ENCODE peak calls at places on chromosomes 16 and 17, in seven cellular contexts. I is MCF 10A, P is GM23338, Y is lower lobe of right lung, N is HCT116, O is PC-3, D is tibial artery. K is an unnamed sample.

GRCh38 chr16:890716-891352 is 80.0 kb downstream of the LMF1 start:
- DNase-seq in P (no peak), I (no peak), D (no peak), O (no peak), N (no peak), Y (no peak), K (no peak)

GRCh38 chr17:6703751-6704150 is 9.4 kb downstream of the SLC13A5 start:
- DNase-seq in P (no peak), O (no peak), Y (no peak), D (no peak), N (no peak), I (no peak), K (no peak)

GRCh38 chr16:83994087-83994486 is 26.0 kb downstream of the NECAB2 start:
- DNase-seq in Y (peak; percentile 62), N (peak; percentile 31), O (peak; percentile 61), P (no peak), D (no peak), I (peak; percentile 96), K (no peak)

GRCh38 chr16:26316683-26317464 is 625.1 kb downstream of the HS3ST4 start:
- DNase-seq in N (no peak), P (peak; percentile 65), Y (no peak), O (no peak), D (no peak), I (no peak), K (no peak)

GRCh38 chr17:73278465-73279453 is 17.1 kb upstream of the CPSF4L start:
- DNase-seq in N (no peak), P (no peak), O (peak; percentile 27), I (peak; percentile 45), D (no peak), Y (no peak), K (no peak)

GRCh38 chr17:65027305-65027704 is 29.2 kb downstream of the GNA13 start:
- DNase-seq in N (peak; percentile 65), D (no peak), P (peak; percentile 75), Y (no peak), I (peak; percentile 72), O (peak; percentile 96), K (no peak)

GRCh38 chr17:33927732-33928133 is 327.4 kb upstream of the CCL2 start:
- DNase-seq in D (no peak), P (peak; percentile 24), O (peak; percentile 21), I (no peak), N (no peak), Y (no peak), K (no peak)

GRCh38 chr16:85733155-85733838 is 17.6 kb downstream of the C16orf74 start:
- DNase-seq in N (no peak), D (no peak), I (peak; percentile 56), O (no peak), P (no peak), Y (no peak), K (no peak)

GRCh38 chr17:4501295-4501949 is 2.7 kb downstream of the SPNS2 start:
- DNase-seq in Y (no peak), O (no peak), N (no peak), D (no peak), P (no peak), I (no peak), K (no peak)

GRCh38 chr17:3888343-3889171 is 4.3 kb downstream of the CAMKK1 start:
- DNase-seq in D (peak; percentile 90), Y (no peak), I (peak; percentile 95), O (peak; percentile 87), P (peak; percentile 87), N (peak; percentile 72), K (no peak)

GRCh38 chr17:77526728-77527355 is 386.1 kb downstream of the SEC14L1 start:
- DNase-seq in Y (no peak), O (no peak), P (no peak), N (no peak), I (no peak), D (peak; percentile 48), K (no peak)

GRCh38 chr16:55657616-55658015 is 1.8 kb downstream of the SLC6A2 start:
- DNase-seq in D (no peak), I (no peak), N (no peak), Y (no peak), O (no peak), P (no peak), K (no peak)

GRCh38 chr16:67013823-67014640 is 14.9 kb upstream of the CBFB start:
- DNase-seq in D (peak; percentile 95), I (peak; percentile 44), Y (peak; percentile 79), O (peak; percentile 32), P (peak; percentile 78), N (no peak), K (peak; percentile 66)

GRCh38 chr16:67547423-67548264 is 14.7 kb upstream of the CTCF start:
- DNase-seq in I (no peak), Y (peak; percentile 50), N (no peak), D (no peak), P (no peak), O (no peak), K (peak; percentile 99)

GRCh38 chr16:4314532-4315184 is 1.2 kb upstream of the GLIS2 start:
- DNase-seq in O (peak; percentile 39), P (peak; percentile 72), D (peak; percentile 74), Y (no peak), N (peak; percentile 70), I (no peak), K (peak; percentile 24)

GRCh38 chr17:16446338-16446983 is 31.1 kb downstream of the TRPV2 start:
- DNase-seq in P (peak; percentile 54), D (no peak), N (no peak), O (peak; percentile 34), I (peak; percentile 29), Y (no peak), K (no peak)

GRCh38 chr16:86747761-86748160 is 169.4 kb downstream of the FOXL1 start:
- DNase-seq in N (no peak), O (no peak), I (no peak), D (peak; percentile 39), P (no peak), Y (no peak), K (no peak)

GRCh38 chr17:77230436-77230830 is 89.7 kb downstream of the SEC14L1 start:
- DNase-seq in Y (peak; percentile 29), P (no peak), O (no peak), D (no peak), I (no peak), N (no peak), K (no peak)

GRCh38 chr17:2070241-2071023 is 15.5 kb downstream of the HIC1 start:
- DNase-seq in D (no peak), O (no peak), P (peak; percentile 83), N (no peak), Y (no peak), I (no peak), K (no peak)

GRCh38 chr16:72620348-72620747 is 427.6 kb downstream of the ZFHX3 start:
- DNase-seq in P (no peak), D (no peak), Y (no peak), N (no peak), I (no peak), O (no peak), K (no peak)

GRCh38 chr16:31529398-31530312 is 2.0 kb downstream of the AHSP start:
- DNase-seq in O (no peak), N (no peak), D (no peak), Y (peak; percentile 56), I (no peak), P (peak; percentile 60), K (no peak)

DNA sequence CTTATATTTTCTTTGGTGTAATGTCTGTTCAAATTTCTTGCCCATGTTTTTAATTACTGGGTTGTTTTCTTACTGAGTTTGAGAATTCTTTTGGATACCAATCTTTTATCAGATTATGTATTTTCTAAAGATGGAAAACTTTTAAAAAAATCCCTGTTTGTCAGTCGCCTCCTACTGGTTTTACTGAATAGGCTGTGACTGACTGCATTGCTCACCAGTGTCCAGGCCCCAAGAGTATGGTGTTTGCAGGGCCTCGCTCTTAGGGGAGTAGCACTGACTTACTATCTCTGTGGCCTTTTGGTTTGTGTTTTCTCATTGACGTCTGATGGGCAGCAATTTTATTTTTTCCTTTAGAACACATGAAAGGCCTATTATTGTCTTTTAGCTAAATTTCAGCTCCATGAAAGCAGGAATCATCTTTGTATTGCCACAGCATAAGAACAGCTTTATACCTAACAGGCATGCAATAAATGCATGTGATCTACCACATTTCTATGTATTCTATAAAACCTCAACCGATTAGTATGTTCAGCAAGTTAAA is 188.4 kb downstream of the AATF start:
- DNase-seq in I (no peak), Y (no peak), O (no peak), D (no peak), P (peak; percentile 48), N (no peak), K (no peak)
- TF ChIP-seq CTCF in I (no peak), Y (no peak), O (no peak), D (no peak), P (peak; percentile 48), N (no peak), K (peak; percentile 24)

DNA sequence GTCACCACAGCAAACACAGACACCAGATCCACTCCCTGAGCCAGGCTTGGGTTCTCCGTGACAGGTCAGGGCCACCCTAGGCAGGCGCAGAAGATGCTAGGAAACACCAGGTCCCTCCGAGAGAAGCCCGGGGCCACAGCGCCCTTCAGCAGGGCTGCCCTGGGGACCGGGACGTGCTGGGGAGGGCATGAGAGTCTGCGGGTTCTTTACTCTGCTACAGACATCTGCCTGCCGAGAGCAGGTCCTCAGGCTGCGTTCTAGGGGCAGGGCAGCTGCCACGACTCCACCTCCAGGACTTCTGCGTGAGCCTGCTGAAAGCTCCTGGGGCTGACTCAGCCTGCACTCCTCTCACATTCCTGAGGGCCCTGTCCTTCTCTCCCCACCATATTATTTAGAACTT is 11.4 kb downstream of the MYLK3 start:
- DNase-seq in O (no peak), P (no peak), Y (no peak), D (peak; percentile 40), N (no peak), I (no peak), K (no peak)
- TF ChIP-seq CTCF in O (no peak), P (no peak), Y (no peak), D (no peak), N (no peak), I (no peak), K (no peak)

DNA sequence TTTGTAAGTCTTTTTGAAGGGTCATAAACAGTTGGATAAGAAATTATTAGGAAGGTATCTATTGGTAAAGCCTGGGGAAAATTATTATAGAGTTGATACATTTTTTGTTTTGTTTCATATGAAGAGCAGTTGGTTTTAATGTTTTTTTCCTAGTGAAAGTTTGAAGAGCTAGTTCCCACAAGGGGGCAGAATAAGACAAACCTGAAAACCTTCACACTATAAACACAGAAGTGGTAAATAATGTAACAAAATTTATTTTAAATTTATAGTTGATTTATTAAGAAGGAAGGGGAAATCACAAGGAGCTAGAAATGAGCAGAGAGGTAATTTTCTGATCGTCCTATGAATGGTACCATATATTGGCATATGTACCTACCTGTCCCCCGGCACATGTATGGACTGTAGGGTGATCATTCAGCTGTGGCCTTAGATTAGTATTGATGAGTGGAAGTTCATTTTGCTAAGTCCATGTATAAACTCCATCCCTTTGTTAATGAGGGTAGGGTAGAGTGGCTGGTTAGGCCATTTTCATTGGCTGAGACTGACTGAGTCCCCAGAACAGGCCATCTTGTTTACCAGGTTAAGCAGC is 116.3 kb downstream of the TANC2 start:
- DNase-seq in I (peak; percentile 21), P (peak; percentile 44), D (no peak), O (peak; percentile 58), Y (no peak), N (peak; percentile 10), K (no peak)
- TF ChIP-seq CTCF in I (peak; percentile 44), P (peak; percentile 60), D (no peak), O (peak; percentile 77), Y (peak; percentile 34), N (peak; percentile 58), K (peak; percentile 68)

GRCh38 chr16:74650966-74651567 is 15.6 kb downstream of the RFWD3 start:
- DNase-seq in N (peak; percentile 2), D (no peak), Y (no peak), I (peak; percentile 8), O (peak; percentile 17), P (peak; percentile 53), K (peak; percentile 31)
- TF ChIP-seq CTCF in N (peak; percentile 21), D (no peak), Y (peak; percentile 40), I (peak; percentile 55), O (peak; percentile 55), P (peak; percentile 67), K (peak; percentile 84)

K was measured in OCI-LY7.